ENCODE peak calls at places on chromosomes 6 and 20, in seven cellular contexts. Q is kidney epithelial cell, I is endothelial cell, A is sigmoid colon, B is fibroblast of pulmonary artery, C is heart right ventricle, U is GM10248. G is an unnamed sample.

GRCh38 chr6:155872961-155873360 is 417.3 kb upstream of the NOX3 start:
- DNase-seq in Q (no peak), I (no peak), A (no peak), B (no peak), C (no peak), U (no peak), G (no peak)

GRCh38 chr6:135147637-135148592 is 33.2 kb upstream of the MYB start:
- DNase-seq in Q (no peak), I (no peak), A (no peak), B (no peak), C (no peak), U (no peak), G (no peak)

GRCh38 chr6:31203345-31203979 is 33.0 kb upstream of the POU5F1 start:
- DNase-seq in Q (no peak), I (no peak), A (no peak), B (peak), C (no peak), U (peak), G (no peak)

GRCh38 chr6:85483041-85483700 is 33.3 kb downstream of the NT5E start:
- DNase-seq in Q (no peak), I (peak), A (peak), B (peak), C (peak), U (peak), G (no peak)

GRCh38 chr6:90110971-90111370 is 185.7 kb downstream of the BACH2 start:
- DNase-seq in Q (no peak), I (no peak), A (no peak), B (no peak), C (no peak), U (no peak), G (no peak)

GRCh38 chr6:12947191-12947795 is 230.7 kb downstream of the PHACTR1 start:
- DNase-seq in Q (no peak), I (no peak), A (no peak), B (no peak), C (no peak), U (no peak), G (no peak)

GRCh38 chr6:143187173-143187908 is 126.7 kb downstream of the AIG1 start:
- DNase-seq in Q (no peak), I (no peak), A (no peak), B (peak), C (no peak), U (no peak), G (no peak)

GRCh38 chr6:21586760-21587181 is 6.8 kb upstream of the SOX4 start:
- DNase-seq in Q (no peak), I (no peak), A (no peak), B (no peak), C (peak), U (no peak), G (no peak)

GRCh38 chr6:43673444-43674063 is 14.0 kb downstream of the MRPS18A start:
- DNase-seq in Q (no peak), I (no peak), A (no peak), B (no peak), C (no peak), U (no peak), G (no peak)

DNA sequence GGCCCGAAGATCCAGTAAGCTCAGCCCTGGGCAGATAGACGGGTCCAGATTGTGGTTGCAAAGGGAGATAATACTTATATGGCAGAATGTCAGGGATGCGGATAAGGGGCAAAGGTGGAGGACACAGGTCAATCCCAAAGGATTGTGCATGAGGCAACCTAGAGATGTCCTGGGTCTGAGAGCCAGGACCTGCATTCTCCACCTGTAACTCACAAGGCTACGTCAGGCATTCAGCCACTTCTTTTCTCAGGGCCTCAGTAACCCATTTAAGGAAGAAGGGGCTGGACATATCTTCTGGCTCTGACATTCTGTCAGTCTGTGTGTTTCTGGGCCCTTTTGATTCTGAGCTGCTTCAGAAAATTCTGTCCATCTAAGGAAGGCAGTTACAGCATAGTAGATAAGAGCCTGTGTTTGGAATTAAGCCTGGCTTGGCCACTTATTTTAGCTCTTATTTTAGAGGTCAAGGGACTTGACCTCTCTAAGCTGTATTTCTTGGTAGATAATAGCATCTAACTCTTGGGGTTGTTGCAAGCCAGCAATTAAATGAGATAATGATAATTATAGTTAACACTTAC is 40.2 kb downstream of the CNBD2 start:
- DNase-seq in Q (no peak), I (no peak), A (no peak), B (no peak), C (no peak), U (no peak), G (no peak)
- TF ChIP-seq CTCF in Q (no peak), I (no peak), A (no peak), B (no peak), C (no peak), U (no peak), G (no peak)

GRCh38 chr20:37162674-37163073 is 16.5 kb upstream of the RPN2 start:
- DNase-seq in Q (no peak), I (no peak), A (no peak), B (no peak), C (no peak), U (no peak), G (no peak)

GRCh38 chr20:37163832-37164554 is 15.1 kb upstream of the RPN2 start:
- DNase-seq in Q (no peak), I (no peak), A (no peak), B (no peak), C (no peak), U (no peak), G (no peak)

GRCh38 chr20:37158248-37158647 is 20.9 kb upstream of the RPN2 start:
- DNase-seq in Q (no peak), I (no peak), A (no peak), B (no peak), C (no peak), U (no peak), G (no peak)

GRCh38 chr20:37161830-37162549 is 17.1 kb upstream of the RPN2 start:
- DNase-seq in Q (no peak), I (no peak), A (no peak), B (no peak), C (no peak), U (no peak), G (no peak)

GRCh38 chr20:37160683-37161082 is 18.4 kb upstream of the RPN2 start:
- DNase-seq in Q (no peak), I (no peak), A (no peak), B (no peak), C (no peak), U (no peak), G (no peak)
- TF ChIP-seq CTCF in Q (no peak), I (no peak), A (no peak), B (no peak), C (no peak), U (no peak), G (no peak)

GRCh38 chr20:20531283-20531682 is 163.4 kb downstream of the INSM1 start:
- DNase-seq in Q (no peak), I (no peak), A (no peak), B (no peak), C (no peak), U (no peak), G (no peak)

GRCh38 chr20:20530428-20531151 is 162.7 kb downstream of the INSM1 start:
- DNase-seq in Q (no peak), I (no peak), A (no peak), B (no peak), C (no peak), U (no peak), G (no peak)

GRCh38 chr20:20535051-20535450 is 167.1 kb downstream of the INSM1 start:
- DNase-seq in Q (no peak), I (no peak), A (no peak), B (no peak), C (no peak), U (no peak), G (no peak)

DNA sequence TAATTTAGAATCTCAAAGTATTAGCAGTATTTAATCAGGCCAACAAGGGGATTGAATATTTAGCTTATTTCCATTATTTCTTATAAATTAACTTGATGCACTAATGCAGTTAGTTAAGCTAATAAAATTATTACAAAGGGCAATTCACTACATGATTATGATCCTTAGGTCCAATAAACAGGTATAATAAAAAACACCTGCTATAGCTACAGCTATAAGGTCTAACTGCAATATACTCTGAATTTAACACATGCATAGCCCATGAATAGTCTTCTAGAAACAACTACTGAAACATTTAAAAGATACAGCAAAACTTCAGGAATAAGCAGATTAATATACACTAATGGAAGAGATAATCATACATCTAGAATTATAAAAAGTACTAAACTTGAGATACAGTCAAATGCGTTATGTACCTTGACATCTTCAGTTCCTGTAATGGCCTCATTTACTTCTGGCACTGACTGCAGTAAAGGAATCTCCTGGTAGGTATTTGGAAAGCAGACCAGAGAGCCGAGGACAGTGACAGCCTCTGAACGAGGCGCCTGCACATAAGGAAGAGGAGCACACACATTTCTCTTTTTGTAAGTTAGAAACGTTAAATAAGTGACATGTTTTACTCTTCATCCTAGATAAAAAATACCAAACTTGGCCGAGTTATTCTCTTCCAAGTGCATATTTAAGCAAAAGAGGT is 168.5 kb downstream of the INSM1 start:
- DNase-seq in Q (no peak), I (no peak), A (no peak), B (no peak), C (no peak), U (no peak), G (no peak)
- TF ChIP-seq CTCF in Q (no peak), I (no peak), A (no peak), B (no peak), C (no peak), U (no peak), G (no peak)

DNA sequence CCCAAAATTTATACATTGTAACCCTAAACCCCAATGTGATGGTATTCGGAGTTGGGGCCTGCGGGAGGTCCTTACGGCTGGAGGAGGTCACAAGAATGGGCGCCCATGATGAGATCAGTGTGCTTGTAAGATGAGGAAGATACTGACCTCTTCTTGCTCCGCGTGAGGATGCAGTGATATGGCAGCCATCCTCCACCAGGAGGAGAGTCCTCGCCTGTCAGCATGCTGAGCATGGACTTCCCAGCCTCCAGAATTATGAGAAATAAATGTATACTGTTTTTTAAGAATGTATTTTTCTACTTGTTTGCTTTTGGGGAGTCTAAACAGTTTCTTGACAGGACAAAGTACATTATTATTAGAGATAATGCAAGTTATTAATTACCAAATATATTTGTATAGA is 8.7 kb upstream of the SYNDIG1 start:
- DNase-seq in Q (no peak), I (no peak), A (no peak), B (no peak), C (no peak), U (no peak), G (no peak)
- TF ChIP-seq CTCF in Q (no peak), I (no peak), A (no peak), B (no peak), C (no peak), U (no peak), G (peak)

DNA sequence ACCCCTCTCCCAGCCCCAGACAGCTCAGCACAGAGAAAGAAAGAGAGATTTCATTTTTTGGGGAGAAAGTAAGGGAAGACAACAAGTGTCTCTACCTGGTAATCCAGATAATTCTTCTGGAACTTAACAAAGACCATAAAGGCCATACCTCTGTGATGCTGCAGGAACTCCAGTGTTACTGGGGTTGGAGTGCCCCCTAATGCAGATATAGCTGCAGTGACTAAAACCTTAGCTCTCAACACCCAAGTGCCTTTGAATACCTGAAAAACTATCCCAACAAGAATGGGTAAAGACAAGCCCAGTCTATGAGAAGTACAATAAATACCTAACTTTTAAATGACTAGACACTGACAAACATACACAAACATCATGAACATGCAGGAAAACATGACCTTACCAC is 365.3 kb upstream of the PTCHD4 start:
- DNase-seq in Q (peak), I (peak), A (no peak), B (peak), C (no peak), U (no peak), G (no peak)
- TF ChIP-seq CTCF in Q (peak), I (no peak), A (no peak), B (peak), C (no peak), U (no peak), G (peak)

DNA sequence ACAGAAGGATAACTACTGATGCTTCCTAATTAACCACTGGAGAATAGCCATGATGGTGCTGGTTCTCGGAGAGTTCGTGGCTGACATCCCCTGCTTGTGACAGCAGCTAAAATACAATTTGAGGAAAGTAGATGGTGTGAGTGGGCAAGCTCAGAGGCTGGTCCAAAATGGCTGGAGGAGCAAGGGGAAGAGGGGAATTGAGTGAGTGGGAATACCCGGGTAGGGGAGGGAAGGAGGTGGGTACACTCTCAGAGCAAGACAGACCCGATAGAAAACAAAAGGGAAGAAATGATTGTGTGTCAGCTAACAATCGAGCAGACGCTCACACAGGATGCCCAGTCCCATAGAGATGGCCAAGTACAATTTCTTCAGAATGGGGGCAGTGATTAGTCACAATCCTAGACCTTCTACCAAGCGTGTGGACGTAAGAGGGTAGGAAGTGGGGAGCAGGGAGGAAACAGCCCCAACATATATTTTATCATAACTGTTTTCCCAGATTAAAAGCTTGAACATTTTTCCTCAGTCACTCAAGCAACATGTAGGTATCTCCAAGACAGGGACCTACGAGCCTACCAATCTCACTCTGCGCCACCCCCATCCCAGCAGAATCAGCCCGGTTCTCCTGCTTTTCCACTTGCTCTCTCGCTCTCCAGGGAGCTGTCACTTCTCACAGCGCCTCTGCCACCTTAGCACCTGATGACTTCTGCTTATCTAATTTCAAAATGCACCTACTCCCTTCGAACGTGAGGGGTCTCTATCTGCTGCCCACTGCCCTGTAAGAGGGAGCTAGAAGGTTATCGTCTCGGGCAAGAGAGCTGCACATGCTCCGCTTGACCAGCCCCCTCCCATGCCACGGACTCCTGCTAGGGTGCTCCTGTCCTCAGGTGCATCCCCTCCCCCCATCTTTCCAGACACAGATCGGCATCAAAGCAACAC is 26.2 kb downstream of the RIPOR2 start:
- DNase-seq in Q (no peak), I (no peak), A (no peak), B (no peak), C (no peak), U (no peak), G (no peak)
- TF ChIP-seq CTCF in Q (no peak), I (no peak), A (no peak), B (no peak), C (no peak), U (no peak), G (no peak)

DNA sequence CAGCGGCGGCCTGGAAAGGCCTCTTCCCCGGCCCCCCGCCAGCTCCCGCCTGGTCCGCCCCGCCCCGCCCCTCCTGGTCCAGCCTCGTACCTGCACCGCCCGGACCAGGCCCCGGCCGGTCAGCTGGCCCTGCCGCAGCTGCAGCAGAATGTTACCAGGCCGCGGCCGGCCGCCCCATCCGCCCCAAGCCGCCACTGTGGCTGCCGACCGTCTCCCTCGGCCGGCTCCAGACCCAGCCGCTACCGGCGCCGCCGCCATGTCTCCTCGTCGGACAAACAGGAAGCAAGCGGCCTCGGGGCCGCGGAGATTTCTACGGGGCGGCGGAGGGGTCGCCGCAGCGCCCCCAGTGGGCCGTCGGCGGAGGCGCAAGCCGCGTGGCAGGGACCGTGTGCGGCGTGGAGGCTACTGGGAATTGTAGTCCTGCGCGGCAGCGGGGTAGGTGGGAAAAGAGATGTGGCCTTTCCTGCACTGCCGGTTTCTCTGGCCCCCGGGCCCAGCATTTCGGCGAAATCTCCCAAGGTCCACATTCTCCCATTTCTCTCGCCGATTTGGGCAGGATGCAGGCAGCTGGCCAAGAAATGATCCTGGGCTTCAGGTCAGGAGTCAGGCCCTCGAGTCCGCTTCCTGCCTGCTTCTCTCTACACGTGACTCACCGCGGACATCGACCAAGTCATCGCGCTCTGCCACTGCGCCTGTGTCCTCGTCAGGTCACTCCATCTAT is at the start of gene TRPC4AP:
- DNase-seq in Q (peak), I (peak), A (peak), B (peak), C (peak), U (peak), G (peak)
- TF ChIP-seq CTCF in Q (peak), I (peak), A (peak), B (peak), C (peak), U (peak), G (peak)

GRCh38 chr6:73942581-73942980 is 246.6 kb downstream of the CD109 start:
- DNase-seq in Q (peak), I (no peak), A (no peak), B (no peak), C (no peak), U (no peak), G (no peak)
- TF ChIP-seq CTCF in Q (no peak), I (no peak), A (no peak), B (no peak), C (no peak), U (no peak), G (no peak)

DNA sequence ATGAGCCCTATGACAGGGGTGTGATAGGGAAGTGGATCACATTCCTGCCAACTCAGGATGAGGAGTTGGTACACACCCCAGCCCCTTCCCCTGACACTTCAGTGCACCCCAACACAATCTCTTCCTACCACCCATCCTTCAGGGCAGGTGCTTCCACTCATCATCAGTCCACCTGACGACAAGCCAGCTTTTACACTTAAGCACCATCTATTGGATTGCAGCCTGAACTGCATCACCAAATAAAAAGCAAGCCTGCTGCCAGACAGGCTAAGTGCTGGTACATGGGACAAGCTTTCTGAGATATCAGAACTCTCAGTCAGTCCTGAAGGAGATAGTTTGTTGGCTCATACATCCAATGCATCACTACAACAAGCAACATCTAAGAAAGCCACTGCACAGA is 69.0 kb upstream of the TMEM200A start:
- DNase-seq in Q (no peak), I (no peak), A (no peak), B (no peak), C (no peak), U (no peak), G (no peak)
- TF ChIP-seq CTCF in Q (peak), I (no peak), A (no peak), B (no peak), C (no peak), U (no peak), G (no peak)